ENCODE peak calls at places on chromosomes 2 and 18, in five cellular contexts. J, K, M, W and S are unnamed samples.

GRCh38 chr18:11246466-11246865 is 97.1 kb upstream of the PIEZO2 start:
- DNase-seq in K (no peak), J (no peak), W (no peak), M (no peak), S (peak)

GRCh38 chr2:120473522-120474271 is 127.8 kb downstream of the INHBB start:
- DNase-seq in J (peak), K (no peak), W (no peak), M (no peak), S (no peak)

GRCh38 chr2:24466871-24467870 is 23.9 kb upstream of the NCOA1 start:
- DNase-seq in J (no peak), K (no peak), M (no peak), W (no peak), S (no peak)

GRCh38 chr18:12310762-12311161 is 2.7 kb downstream of the TUBB6 start:
- DNase-seq in J (no peak), M (no peak), W (no peak), K (no peak), S (no peak)

GRCh38 chr2:98835831-98836385 is 100.1 kb downstream of the CRACDL start:
- DNase-seq in J (no peak), W (no peak), K (no peak), M (no peak), S (no peak)

GRCh38 chr2:79393107-79393506 is 119.7 kb upstream of the CTNNA2 start:
- DNase-seq in K (no peak), W (no peak), J (peak), M (no peak), S (no peak)

GRCh38 chr2:96808176-96808837 is 7.8 kb upstream of the CNNM3 start:
- DNase-seq in M (no peak), J (no peak), K (no peak), W (no peak), S (no peak)

GRCh38 chr18:48405108-48405507 is 4.1 kb downstream of the ZBTB7C start:
- DNase-seq in W (peak), K (no peak), M (no peak), J (no peak), S (peak)

GRCh38 chr2:106161938-106162814 is 31.9 kb downstream of the UXS1 start:
- DNase-seq in K (no peak), M (no peak), J (no peak), W (no peak), S (no peak)

GRCh38 chr18:24114924-24115549 is 23.8 kb upstream of the CABYR start:
- DNase-seq in J (peak), W (no peak), M (no peak), K (no peak), S (peak)

GRCh38 chr18:74303936-74304335 is 11.7 kb upstream of the C18orf63 start:
- DNase-seq in J (no peak), M (no peak), K (no peak), W (no peak), S (peak)

GRCh38 chr2:238391042-238391441 is 35.7 kb upstream of the ASB1 start:
- DNase-seq in M (no peak), W (no peak), J (no peak), K (no peak), S (no peak)
- TF ChIP-seq RFX5 in M (no peak), W (no peak), J (no peak), K (no peak), S (no peak)

DNA sequence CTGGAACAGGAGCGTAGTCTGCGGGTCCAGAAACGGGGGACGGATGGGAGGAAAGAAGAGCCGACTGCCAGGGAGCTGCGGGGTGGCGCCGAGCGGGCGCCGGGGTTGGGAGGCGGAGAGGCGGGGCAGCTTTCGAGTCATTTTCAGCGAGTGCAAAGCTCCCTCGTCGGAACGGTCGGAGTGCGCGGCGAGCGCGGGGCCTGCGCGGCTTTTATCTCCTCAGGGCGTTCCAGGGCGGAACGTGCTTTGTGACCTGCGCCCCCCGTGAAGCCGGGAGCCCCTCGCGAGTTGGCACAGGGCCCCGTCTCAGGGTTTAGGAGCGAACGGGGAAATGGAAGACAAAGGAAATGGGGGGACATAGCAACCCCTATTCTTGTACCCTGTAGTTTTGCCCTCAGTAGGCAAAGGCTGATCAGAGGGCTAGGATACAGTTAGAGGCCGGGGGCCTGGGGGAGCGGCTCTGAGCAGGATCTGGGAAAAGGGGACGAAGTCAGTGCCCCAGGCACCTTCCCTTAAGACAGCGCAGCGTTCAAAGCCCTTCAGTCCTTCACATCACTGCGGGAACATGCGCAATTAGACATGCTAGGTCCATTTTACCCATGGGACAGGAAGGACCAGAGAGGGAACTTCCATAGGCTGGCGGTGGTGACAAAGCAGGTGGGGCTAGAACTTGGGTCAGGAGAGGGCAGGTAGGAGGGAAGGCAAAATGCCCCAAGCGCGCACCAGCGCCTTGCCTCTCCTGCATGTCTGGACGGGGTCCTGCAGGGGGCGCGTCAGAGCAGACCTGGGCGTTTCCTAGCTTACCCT is 60.1 kb upstream of the IL1RL1 start:
- DNase-seq in J (peak), W (peak), K (peak), M (peak), S (no peak)
- TF ChIP-seq RFX5 in J (no peak), W (no peak), K (no peak), M (no peak), S (no peak)

GRCh38 chr2:39124770-39125075 is 3.9 kb upstream of the SOS1 start:
- DNase-seq in K (no peak), M (no peak), J (no peak), W (peak), S (no peak)

GRCh38 chr2:39128919-39129391 is 8.1 kb upstream of the SOS1 start:
- DNase-seq in W (no peak), M (no peak), K (no peak), J (peak), S (no peak)

GRCh38 chr2:39124000-39124769 is 3.3 kb upstream of the SOS1 start:
- DNase-seq in J (peak), M (peak), W (peak), K (peak), S (peak)

GRCh38 chr2:39123436-39123999 is 2.7 kb upstream of the SOS1 start:
- DNase-seq in J (no peak), W (no peak), M (no peak), K (no peak), S (no peak)

GRCh38 chr2:39127973-39128372 is 7.1 kb upstream of the SOS1 start:
- DNase-seq in W (peak), K (no peak), J (no peak), M (no peak), S (peak)
- TF ChIP-seq RFX5 in W (no peak), K (no peak), J (no peak), M (no peak), S (no peak)

GRCh38 chr2:100383306-100383705 is 34.2 kb downstream of the CHST10 start:
- DNase-seq in W (no peak), M (no peak), J (no peak), K (no peak), S (no peak)
- TF ChIP-seq RFX5 in W (no peak), M (no peak), J (no peak), K (no peak), S (no peak)

GRCh38 chr18:80046011-80046410 is 11.8 kb downstream of the RBFA start:
- DNase-seq in M (no peak), K (no peak), W (no peak), J (no peak), S (no peak)

GRCh38 chr18:80041424-80041823 is 7.2 kb downstream of the RBFA start:
- DNase-seq in W (no peak), J (no peak), M (no peak), K (no peak), S (no peak)

GRCh38 chr18:80046431-80046830 is 12.2 kb downstream of the RBFA start:
- DNase-seq in K (no peak), M (no peak), W (no peak), J (no peak), S (no peak)

GRCh38 chr18:80042785-80043184 is 8.6 kb downstream of the RBFA start:
- DNase-seq in J (no peak), W (no peak), K (no peak), M (no peak), S (no peak)

GRCh38 chr18:80044072-80044471 is 9.8 kb downstream of the RBFA start:
- DNase-seq in J (peak), K (no peak), W (no peak), M (no peak), S (no peak)
- TF ChIP-seq RFX5 in J (no peak), K (no peak), W (no peak), M (no peak), S (no peak)

DNA sequence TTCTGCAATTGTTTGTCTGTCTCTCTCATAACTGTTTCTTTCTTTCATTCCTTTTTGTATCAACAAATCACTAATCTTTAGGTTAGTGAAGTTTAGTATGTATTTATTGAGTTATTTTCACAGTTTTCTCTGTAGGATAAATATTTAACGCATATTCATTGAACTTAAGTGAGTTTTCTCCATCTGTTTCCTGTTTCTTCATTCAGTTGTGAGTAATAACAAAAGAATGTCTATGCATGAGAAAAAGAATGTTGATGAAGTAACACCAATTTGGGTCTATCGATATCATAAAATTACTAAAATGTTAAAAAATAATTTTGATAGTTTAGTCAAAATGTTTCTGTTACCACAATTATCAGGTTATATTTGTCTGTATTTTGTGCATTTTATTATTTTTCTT is 948.0 kb downstream of the DSC3 start:
- DNase-seq in W (no peak), K (no peak), J (no peak), M (no peak), S (peak)
- TF ChIP-seq RFX5 in W (no peak), K (no peak), J (no peak), M (no peak), S (no peak)